ENCODE peak calls at places on chromosomes 11 and 22, in nine cellular contexts. M is bronchial epithelial cell, C is Peyer's patch, G is heart left ventricle, P is psoas muscle, K is PC-3, F is thoracic aorta, R is astrocyte, N is esophagus squamous epithelium. O is an unnamed sample. For H3K36me3, the result is how much of the 10 kb centered on the place peaks cover.

GRCh38 chr11:128981254-128981653 is 38.6 kb upstream of the TP53AIP1 start:
- DNase-seq in M (peak), C (no peak), G (no peak), P (no peak), K (peak), F (no peak), R (no peak), N (no peak), O (no peak)

GRCh38 chr11:34086554-34087278 is 18.7 kb upstream of the NAT10 start:
- DNase-seq in M (no peak), C (no peak), G (no peak), P (no peak), K (no peak), F (no peak), R (peak), N (no peak), O (no peak)

GRCh38 chr11:69308531-69308930 is 14.6 kb downstream of the MYEOV start:
- DNase-seq in M (no peak), C (no peak), G (no peak), P (no peak), K (no peak), F (no peak), R (no peak), N (no peak), O (peak)

GRCh38 chr11:61743486-61744095 is 8.8 kb upstream of the MYRF start:
- DNase-seq in M (no peak), C (no peak), G (no peak), P (no peak), K (no peak), F (no peak), R (no peak), N (no peak), O (no peak)

GRCh38 chr22:25545117-25545516 is 19.4 kb upstream of the GRK3 start:
- DNase-seq in M (no peak), C (no peak), G (no peak), P (no peak), K (no peak), F (no peak), R (no peak), N (no peak), O (no peak)

GRCh38 chr11:107898270-107898669 is 30.0 kb upstream of the RAB39A start:
- DNase-seq in M (peak), C (no peak), G (no peak), P (no peak), K (peak), F (no peak), R (peak), N (no peak), O (no peak)

GRCh38 chr11:75453916-75454655 is 21.1 kb upstream of the KLHL35 start:
- DNase-seq in M (no peak), C (no peak), G (no peak), P (peak), K (no peak), F (no peak), R (peak), N (no peak), O (peak)

GRCh38 chr22:46054091-46054877 is 77.3 kb upstream of the WNT7B start:
- DNase-seq in M (no peak), C (peak), G (peak), P (peak), K (peak), F (no peak), R (peak), N (no peak), O (peak)

GRCh38 chr22:50460942-50461341 is 13.9 kb downstream of the SBF1 start:
- DNase-seq in M (peak), C (no peak), G (no peak), P (no peak), K (peak), F (no peak), R (no peak), N (no peak), O (no peak)

GRCh38 chr22:49827307-49827852 is 293 bp downstream of the BRD1 start:
- DNase-seq in M (no peak), C (no peak), G (no peak), P (no peak), K (no peak), F (no peak), R (no peak), N (no peak), O (no peak)

GRCh38 chr11:76151561-76152085 is 54.7 kb downstream of the WNT11 start:
- DNase-seq in M (no peak), C (peak), G (no peak), P (no peak), K (no peak), F (no peak), R (no peak), N (no peak), O (peak)

GRCh38 chr22:38017272-38017920 is 33.0 kb upstream of the SOX10 start:
- DNase-seq in M (peak), C (peak), G (peak), P (peak), K (no peak), F (no peak), R (peak), N (no peak), O (peak)

GRCh38 chr11:44893250-44894216 is 57.1 kb downstream of the TP53I11 start:
- DNase-seq in M (no peak), C (no peak), G (no peak), P (peak), K (no peak), F (no peak), R (no peak), N (no peak), O (peak)

GRCh38 chr22:37139762-37140161 is 10.0 kb downstream of the IL2RB start:
- DNase-seq in M (no peak), C (no peak), G (no peak), P (no peak), K (no peak), F (no peak), R (no peak), N (no peak), O (no peak)

GRCh38 chr11:3195251-3196160 is 23.1 kb downstream of the MRGPRG start:
- DNase-seq in M (no peak), C (peak), G (no peak), P (peak), K (no peak), F (no peak), R (no peak), N (no peak), O (peak)

GRCh38 chr22:17751596-17751995 is 22.7 kb downstream of the BID start:
- DNase-seq in M (no peak), C (no peak), G (no peak), P (no peak), K (no peak), F (no peak), R (no peak), N (no peak), O (no peak)

GRCh38 chr11:30392221-30392784 is 69.4 kb downstream of the ARL14EP start:
- DNase-seq in M (no peak), C (no peak), G (no peak), P (no peak), K (no peak), F (no peak), R (no peak), N (no peak), O (no peak)

GRCh38 chr11:86800076-86800955 is at the start of gene PRSS23:
- DNase-seq in M (no peak), C (peak), G (peak), P (peak), K (peak), F (no peak), R (peak), N (no peak), O (peak)

GRCh38 chr22:50576070-50576469 is 2.2 kb downstream of the CPT1B start:
- DNase-seq in M (peak), C (peak), G (no peak), P (no peak), K (peak), F (no peak), R (peak), N (no peak), O (peak)

GRCh38 chr22:37560682-37561208 is 465 bp downstream of the CDC42EP1 start:
- DNase-seq in M (no peak), C (no peak), G (peak), P (peak), K (peak), F (no peak), R (peak), N (no peak), O (no peak)

GRCh38 chr11:46378296-46378695 is 3.2 kb upstream of the MDK start:
- DNase-seq in M (no peak), C (no peak), G (peak), P (peak), K (no peak), F (no peak), R (no peak), N (no peak), O (no peak)
- H3K36me3 ChIP-seq in M (under half), C (under half), G (under half), P (half or more), K (under half), F (under half), R (under half), N (half or more), O (under half)

GRCh38 chr11:93519179-93519578 is 24.0 kb downstream of the SMCO4 start:
- DNase-seq in M (no peak), C (no peak), G (no peak), P (no peak), K (no peak), F (no peak), R (no peak), N (no peak), O (no peak)

GRCh38 chr11:93517611-93518010 is 25.6 kb downstream of the SMCO4 start:
- DNase-seq in M (no peak), C (no peak), G (no peak), P (no peak), K (no peak), F (no peak), R (no peak), N (no peak), O (no peak)

GRCh38 chr11:93517041-93517440 is 26.1 kb downstream of the SMCO4 start:
- DNase-seq in M (no peak), C (no peak), G (no peak), P (no peak), K (no peak), F (no peak), R (no peak), N (no peak), O (no peak)

GRCh38 chr11:93515438-93515837 is 27.8 kb downstream of the SMCO4 start:
- DNase-seq in M (no peak), C (no peak), G (no peak), P (no peak), K (no peak), F (no peak), R (no peak), N (no peak), O (no peak)

GRCh38 chr11:93518081-93518480 is 25.1 kb downstream of the SMCO4 start:
- DNase-seq in M (peak), C (no peak), G (no peak), P (no peak), K (no peak), F (no peak), R (no peak), N (no peak), O (no peak)
- TF ChIP-seq CTCF in M (no peak), C (no peak), G (no peak), P (no peak), K (no peak), F (no peak), R (no peak), N (no peak), O (no peak)

GRCh38 chr11:73372371-73372993 is 3.7 kb upstream of the RELT start:
- DNase-seq in M (peak), C (no peak), G (peak), P (no peak), K (peak), F (no peak), R (no peak), N (no peak), O (no peak)

GRCh38 chr11:73376803-73377629 is 817 bp downstream of the RELT start:
- DNase-seq in M (peak), C (peak), G (peak), P (peak), K (peak), F (peak), R (peak), N (no peak), O (peak)

GRCh38 chr11:73374130-73374529 is 2.1 kb upstream of the RELT start:
- DNase-seq in M (no peak), C (no peak), G (no peak), P (no peak), K (no peak), F (no peak), R (no peak), N (no peak), O (no peak)

GRCh38 chr11:73376168-73376802 is at the start of gene RELT:
- DNase-seq in M (peak), C (peak), G (peak), P (peak), K (peak), F (peak), R (peak), N (no peak), O (peak)

GRCh38 chr11:73375830-73376167 is 400 bp upstream of the RELT start:
- DNase-seq in M (no peak), C (no peak), G (no peak), P (no peak), K (no peak), F (no peak), R (no peak), N (no peak), O (no peak)
- H3K4me3 ChIP-seq in M (no peak), C (peak), G (peak), P (peak), K (no peak), F (peak), R (no peak), N (peak), O (peak)

DNA sequence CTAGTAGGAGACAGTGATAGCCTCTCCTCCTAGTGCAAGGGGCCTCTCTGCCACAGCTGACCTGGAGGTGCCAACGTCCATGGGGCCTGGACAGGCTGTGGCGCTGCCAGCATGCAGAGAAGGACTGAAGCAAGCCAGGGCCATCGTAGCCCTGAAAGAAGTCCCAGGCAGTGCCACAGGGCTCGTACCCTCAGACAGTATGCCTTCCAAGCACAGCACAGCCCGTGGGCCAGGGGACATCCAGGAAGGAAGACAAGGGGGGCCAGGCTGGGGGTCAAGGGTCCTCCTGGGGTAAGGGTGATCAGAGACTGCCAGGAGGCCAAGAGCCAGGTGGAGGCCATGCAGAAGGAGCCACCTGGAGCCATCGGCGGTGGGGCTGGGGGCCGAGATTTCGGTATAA is 20.4 kb upstream of the MOB2 start:
- DNase-seq in M (no peak), C (no peak), G (peak), P (peak), K (no peak), F (no peak), R (no peak), N (no peak), O (no peak)
- H3K36me3 ChIP-seq in M (under half), C (under half), G (under half), P (under half), K (under half), F (under half), R (under half), N (under half), O (under half)

GRCh38 chr11:113275602-113276001 is 38.8 kb upstream of the TTC12 start:
- DNase-seq in M (no peak), C (no peak), G (no peak), P (no peak), K (no peak), F (no peak), R (no peak), N (no peak), O (no peak)

GRCh38 chr11:113281052-113281725 is 33.2 kb upstream of the TTC12 start:
- DNase-seq in M (no peak), C (no peak), G (no peak), P (no peak), K (no peak), F (no peak), R (no peak), N (no peak), O (no peak)

GRCh38 chr11:113279591-113279990 is 34.8 kb upstream of the TTC12 start:
- DNase-seq in M (no peak), C (no peak), G (no peak), P (no peak), K (no peak), F (no peak), R (no peak), N (no peak), O (no peak)

GRCh38 chr11:113278481-113278880 is 35.9 kb upstream of the TTC12 start:
- DNase-seq in M (no peak), C (no peak), G (no peak), P (no peak), K (no peak), F (no peak), R (no peak), N (no peak), O (no peak)

GRCh38 chr11:113278925-113279324 is 35.5 kb upstream of the TTC12 start:
- DNase-seq in M (no peak), C (no peak), G (no peak), P (no peak), K (no peak), F (no peak), R (no peak), N (no peak), O (no peak)
- TF ChIP-seq CTCF in M (no peak), C (no peak), G (peak), P (no peak), K (no peak), F (no peak), R (no peak), N (no peak), O (no peak)

GRCh38 chr11:119316017-119316728 is 757 bp downstream of the MCAM start:
- DNase-seq in M (no peak), C (no peak), G (peak), P (peak), K (peak), F (peak), R (no peak), N (no peak), O (peak)
- H3K4me3 ChIP-seq in M (peak), C (peak), G (peak), P (peak), K (peak), F (peak), R (peak), N (peak), O (peak)

GRCh38 chr11:991711-992307 is 44.7 kb downstream of the MUC6 start:
- DNase-seq in M (no peak), C (no peak), G (no peak), P (no peak), K (no peak), F (no peak), R (no peak), N (no peak), O (no peak)
- H3K36me3 ChIP-seq in M (under half), C (half or more), G (half or more), P (half or more), K (under half), F (half or more), R (under half), N (half or more), O (half or more)